ENCODE peak calls at places on chromosomes 5 and 9, in five cellular contexts. One of them, this sample, is unnamed.

GRCh38 chr5:81207009-81207408 is 26.1 kb upstream of the CKMT2 start:
- DNase-seq in ovary: no peak
- DNase-seq in activated naive CD4-positive, alpha-beta T cell treated with Interleukin-2 at 50 U/mL for 16 hours: no peak
- DNase-seq in GM18507: no peak
- DNase-seq in foreskin fibroblast: peak
- DNase-seq in this sample: no peak

GRCh38 chr9:3497406-3497805 is 28.4 kb downstream of the RFX3 start:
- DNase-seq in ovary: no peak
- DNase-seq in activated naive CD4-positive, alpha-beta T cell treated with Interleukin-2 at 50 U/mL for 16 hours: no peak
- DNase-seq in GM18507: no peak
- DNase-seq in foreskin fibroblast: peak
- DNase-seq in this sample: no peak

GRCh38 chr5:137402436-137403187 is 96.5 kb downstream of the SPOCK1 start:
- DNase-seq in ovary: no peak
- DNase-seq in activated naive CD4-positive, alpha-beta T cell treated with Interleukin-2 at 50 U/mL for 16 hours: no peak
- DNase-seq in GM18507: no peak
- DNase-seq in foreskin fibroblast: no peak
- DNase-seq in this sample: no peak

GRCh38 chr5:163569284-163569683 is 63.9 kb downstream of the MAT2B start:
- DNase-seq in ovary: no peak
- DNase-seq in activated naive CD4-positive, alpha-beta T cell treated with Interleukin-2 at 50 U/mL for 16 hours: no peak
- DNase-seq in GM18507: no peak
- DNase-seq in foreskin fibroblast: peak
- DNase-seq in this sample: no peak

GRCh38 chr5:52838306-52839015 is 50.7 kb downstream of the ITGA1 start:
- DNase-seq in ovary: no peak
- DNase-seq in activated naive CD4-positive, alpha-beta T cell treated with Interleukin-2 at 50 U/mL for 16 hours: no peak
- DNase-seq in GM18507: no peak
- DNase-seq in foreskin fibroblast: no peak
- DNase-seq in this sample: no peak

GRCh38 chr9:12625844-12626243 is 67.3 kb upstream of the TYRP1 start:
- DNase-seq in ovary: no peak
- DNase-seq in activated naive CD4-positive, alpha-beta T cell treated with Interleukin-2 at 50 U/mL for 16 hours: no peak
- DNase-seq in GM18507: no peak
- DNase-seq in foreskin fibroblast: no peak
- DNase-seq in this sample: no peak

GRCh38 chr5:132704875-132705274 is 31.1 kb downstream of the IL4 start:
- DNase-seq in ovary: no peak
- DNase-seq in activated naive CD4-positive, alpha-beta T cell treated with Interleukin-2 at 50 U/mL for 16 hours: no peak
- DNase-seq in GM18507: no peak
- DNase-seq in foreskin fibroblast: peak
- DNase-seq in this sample: no peak

GRCh38 chr9:33143241-33143642 is 23.9 kb downstream of the B4GALT1 start:
- DNase-seq in ovary: peak
- DNase-seq in activated naive CD4-positive, alpha-beta T cell treated with Interleukin-2 at 50 U/mL for 16 hours: no peak
- DNase-seq in GM18507: no peak
- DNase-seq in foreskin fibroblast: peak
- DNase-seq in this sample: no peak

GRCh38 chr9:134486127-134486995 is 155.2 kb upstream of the COL5A1 start:
- DNase-seq in ovary: no peak
- DNase-seq in activated naive CD4-positive, alpha-beta T cell treated with Interleukin-2 at 50 U/mL for 16 hours: no peak
- DNase-seq in GM18507: no peak
- DNase-seq in foreskin fibroblast: no peak
- DNase-seq in this sample: no peak

GRCh38 chr5:6686916-6687409 is 26.3 kb upstream of the TENT4A start:
- DNase-seq in ovary: no peak
- DNase-seq in activated naive CD4-positive, alpha-beta T cell treated with Interleukin-2 at 50 U/mL for 16 hours: no peak
- DNase-seq in GM18507: no peak
- DNase-seq in foreskin fibroblast: peak
- DNase-seq in this sample: no peak

GRCh38 chr5:117143381-117143780 is 568.8 kb upstream of the SEMA6A start:
- DNase-seq in ovary: no peak
- DNase-seq in activated naive CD4-positive, alpha-beta T cell treated with Interleukin-2 at 50 U/mL for 16 hours: no peak
- DNase-seq in GM18507: no peak
- DNase-seq in foreskin fibroblast: no peak
- DNase-seq in this sample: no peak

GRCh38 chr9:93713716-93714115 is 137.3 kb downstream of the PHF2 start:
- DNase-seq in ovary: no peak
- DNase-seq in activated naive CD4-positive, alpha-beta T cell treated with Interleukin-2 at 50 U/mL for 16 hours: no peak
- DNase-seq in GM18507: no peak
- DNase-seq in foreskin fibroblast: no peak
- DNase-seq in this sample: no peak

GRCh38 chr5:5209101-5209500 is 69.0 kb downstream of the ADAMTS16 start:
- DNase-seq in ovary: no peak
- DNase-seq in activated naive CD4-positive, alpha-beta T cell treated with Interleukin-2 at 50 U/mL for 16 hours: no peak
- DNase-seq in GM18507: no peak
- DNase-seq in foreskin fibroblast: no peak
- DNase-seq in this sample: no peak

GRCh38 chr5:150281987-150282386 is 7.6 kb downstream of the CAMK2A start:
- DNase-seq in ovary: no peak
- DNase-seq in activated naive CD4-positive, alpha-beta T cell treated with Interleukin-2 at 50 U/mL for 16 hours: no peak
- DNase-seq in GM18507: no peak
- DNase-seq in foreskin fibroblast: no peak
- DNase-seq in this sample: no peak

GRCh38 chr5:123452401-123452800 is 29.2 kb upstream of the CEP120 start:
- DNase-seq in ovary: no peak
- DNase-seq in activated naive CD4-positive, alpha-beta T cell treated with Interleukin-2 at 50 U/mL for 16 hours: no peak
- DNase-seq in GM18507: no peak
- DNase-seq in foreskin fibroblast: no peak
- DNase-seq in this sample: no peak

GRCh38 chr9:137173795-137174664 is 2.2 kb upstream of the TMEM210 start:
- DNase-seq in ovary: no peak
- DNase-seq in activated naive CD4-positive, alpha-beta T cell treated with Interleukin-2 at 50 U/mL for 16 hours: no peak
- DNase-seq in GM18507: no peak
- DNase-seq in foreskin fibroblast: no peak
- DNase-seq in this sample: no peak

GRCh38 chr9:98708103-98708932 is 417 bp downstream of the GABBR2 start:
- DNase-seq in ovary: no peak
- DNase-seq in activated naive CD4-positive, alpha-beta T cell treated with Interleukin-2 at 50 U/mL for 16 hours: no peak
- DNase-seq in GM18507: no peak
- DNase-seq in foreskin fibroblast: peak
- DNase-seq in this sample: no peak

GRCh38 chr9:114745108-114745848 is 60.6 kb downstream of the TNFSF15 start:
- DNase-seq in ovary: no peak
- DNase-seq in activated naive CD4-positive, alpha-beta T cell treated with Interleukin-2 at 50 U/mL for 16 hours: no peak
- DNase-seq in GM18507: no peak
- DNase-seq in foreskin fibroblast: peak
- DNase-seq in this sample: no peak

GRCh38 chr9:93124793-93125192 is 9.3 kb downstream of the NINJ1 start:
- DNase-seq in ovary: no peak
- DNase-seq in activated naive CD4-positive, alpha-beta T cell treated with Interleukin-2 at 50 U/mL for 16 hours: no peak
- DNase-seq in GM18507: no peak
- DNase-seq in foreskin fibroblast: no peak
- DNase-seq in this sample: no peak

GRCh38 chr9:137611623-137612609 is 6.4 kb downstream of the ARRDC1 start:
- DNase-seq in ovary: no peak
- DNase-seq in activated naive CD4-positive, alpha-beta T cell treated with Interleukin-2 at 50 U/mL for 16 hours: peak
- DNase-seq in GM18507: no peak
- DNase-seq in foreskin fibroblast: peak
- DNase-seq in this sample: no peak

GRCh38 chr9:6869081-6869948 is 111.5 kb downstream of the KDM4C start:
- DNase-seq in ovary: no peak
- DNase-seq in activated naive CD4-positive, alpha-beta T cell treated with Interleukin-2 at 50 U/mL for 16 hours: no peak
- DNase-seq in GM18507: no peak
- DNase-seq in foreskin fibroblast: peak
- DNase-seq in this sample: no peak

This sample was measured in activated CD4-positive, alpha-beta memory T cell treated with anti-CD3 and anti-CD28 coated beads, Interleukin-2, amount 10 ng/mL, durations not matched to agents 7 days and 5 days.